ENCODE peak calls at places on chromosomes 4 and X, in four cellular contexts. W is NCI-H1694; V is activated CD4-positive, alpha-beta T cell treated with anti-CD3 and anti-CD28 coated beads, Interleukin-2, amount 50 U/mL, for 1 hour; J is fibroblast of lung. U is an unnamed sample.

GRCh38 chr4:138789796-138790195 is 225.8 kb upstream of the NOCT start:
- DNase-seq in W (no peak), V (no peak), J (no peak), U (no peak)

GRCh38 chr4:92254767-92255442 is 48.9 kb upstream of the GRID2 start:
- DNase-seq in W (no peak), V (no peak), J (no peak), U (no peak)

GRCh38 chrX:10077425-10078188 is 79.2 kb upstream of the CLCN4 start:
- DNase-seq in W (no peak), V (no peak), J (peak), U (no peak)

GRCh38 chrX:46967547-46967946 is 55.3 kb downstream of the JADE3 start:
- DNase-seq in W (no peak), V (no peak), J (no peak), U (no peak)

GRCh38 chr4:109294006-109294405 is 8.5 kb downstream of the COL25A1 start:
- DNase-seq in W (no peak), V (no peak), J (no peak), U (no peak)

GRCh38 chr4:8159522-8160232 is 1.1 kb upstream of the ABLIM2 start:
- DNase-seq in W (no peak), V (no peak), J (no peak), U (no peak)

GRCh38 chr4:172830295-172830764 is 338.3 kb upstream of the GALNT7 start:
- DNase-seq in W (peak), V (no peak), J (no peak), U (no peak)

GRCh38 chr4:54482529-54482961 is 175.2 kb upstream of the KIT start:
- DNase-seq in W (no peak), V (no peak), J (peak), U (no peak)

GRCh38 chr4:80011636-80012236 is 61.3 kb downstream of the ANTXR2 start:
- DNase-seq in W (no peak), V (no peak), J (peak), U (no peak)

GRCh38 chr4:17336524-17336941 is 175.4 kb downstream of the QDPR start:
- DNase-seq in W (no peak), V (peak), J (peak), U (peak)

GRCh38 chrX:76428243-76429130 is 977 bp downstream of the MAGEE1 start:
- DNase-seq in W (no peak), V (peak), J (no peak), U (peak)

GRCh38 chr4:134905061-134905460 is 703.5 kb upstream of the PABPC4L start:
- DNase-seq in W (no peak), V (no peak), J (no peak), U (no peak)

GRCh38 chrX:12949205-12949926 is 25.5 kb upstream of the TMSB4X start:
- DNase-seq in W (no peak), V (no peak), J (peak), U (no peak)

GRCh38 chrX:580020-580419 is 50.6 kb upstream of the SHOX start:
- DNase-seq in W (no peak), V (no peak), J (no peak), U (no peak)

GRCh38 chrX:26442340-26442739 is 226.4 kb downstream of the MAGEB5 start:
- DNase-seq in W (no peak), V (no peak), J (no peak), U (no peak)

GRCh38 chrX:30864383-30864785 is 24.7 kb downstream of the TAB3 start:
- DNase-seq in W (no peak), V (no peak), J (no peak), U (no peak)

GRCh38 chrX:40809210-40809609 is 73.9 kb upstream of the MED14 start:
- DNase-seq in W (peak), V (no peak), J (peak), U (no peak)

GRCh38 chr4:140012688-140013087 is 141.3 kb downstream of the MAML3 start:
- DNase-seq in W (no peak), V (peak), J (peak), U (peak)

GRCh38 chrX:56726609-56727008 is 2.4 kb upstream of the NBDY start:
- DNase-seq in W (peak), V (no peak), J (peak), U (no peak)

GRCh38 chr4:168766537-168767316 is 243.3 kb downstream of the CBR4 start:
- DNase-seq in W (no peak), V (no peak), J (peak), U (no peak)

GRCh38 chr4:153466637-153467153 is 535 bp downstream of the TMEM131L start:
- DNase-seq in W (no peak), V (peak), J (no peak), U (peak)

GRCh38 chr4:25792200-25792791 is 70.5 kb downstream of the SEL1L3 start:
- DNase-seq in W (no peak), V (no peak), J (peak), U (no peak)